ENCODE peak calls at places on chromosome 21, in six cellular contexts. W is heart left ventricle, S is prostate gland, X is endothelial cell of umbilical vein, M is IMR-90, F is K562. E is an unnamed sample.
A peak's percentile ranks its signal among the peaks of the same experiment; 100 is the strongest.

GRCh38 chr21:20031807-20032206 is 966.4 kb upstream of the NCAM2 start:
- DNase-seq in W (no peak), S (no peak), X (no peak), M (no peak), F (no peak), E (no peak)

GRCh38 chr21:28018741-28019669 is 973.7 kb downstream of the LTN1 start:
- DNase-seq in W (no peak), S (no peak), X (no peak), M (peak; percentile 5), F (no peak), E (peak; percentile 31)

GRCh38 chr21:37045556-37045955 is 27.3 kb downstream of the PIGP start:
- DNase-seq in W (no peak), S (no peak), X (no peak), M (no peak), F (no peak), E (no peak)

GRCh38 chr21:44820851-44821250 is 3.0 kb upstream of the SUMO3 start:
- DNase-seq in W (no peak), S (no peak), X (no peak), M (peak; percentile 60), F (no peak), E (no peak)

GRCh38 chr21:38327984-38328383 is 71.2 kb downstream of the KCNJ15 start:
- DNase-seq in W (no peak), S (no peak), X (no peak), M (no peak), F (no peak), E (no peak)

GRCh38 chr21:38136201-38136600 is 120.6 kb upstream of the KCNJ15 start:
- DNase-seq in W (no peak), S (peak; percentile 65), X (no peak), M (peak; percentile 6), F (no peak), E (no peak)

GRCh38 chr21:43884012-43884860 is 19.2 kb downstream of the AGPAT3 start:
- DNase-seq in W (peak; percentile 34), S (no peak), X (peak; percentile 41), M (no peak), F (peak; percentile 97), E (no peak)

GRCh38 chr21:28639742-28640141 is 352.9 kb downstream of the LTN1 start:
- DNase-seq in W (no peak), S (no peak), X (no peak), M (no peak), F (no peak), E (no peak)

GRCh38 chr21:36859744-36860501 is 106.5 kb downstream of the HLCS start:
- DNase-seq in W (peak; percentile 85), S (no peak), X (peak; percentile 58), M (peak; percentile 29), F (peak; percentile 97), E (peak; percentile 42)

GRCh38 chr21:36156815-36157670 is at the start of gene DOP1B:
- DNase-seq in W (no peak), S (no peak), X (peak; percentile 23), M (no peak), F (peak; percentile 80), E (no peak)

GRCh38 chr21:29299046-29299905 is 554 bp downstream of the BACH1 start:
- DNase-seq in W (peak; percentile 73), S (peak; percentile 31), X (peak; percentile 68), M (peak; percentile 65), F (peak; percentile 90), E (peak; percentile 27)

GRCh38 chr21:28834335-28835238 is 158.1 kb downstream of the LTN1 start:
- DNase-seq in W (no peak), S (no peak), X (no peak), M (no peak), F (no peak), E (no peak)

GRCh38 chr21:43758132-43758619 is 17.9 kb downstream of the CSTB start:
- DNase-seq in W (no peak), S (peak; percentile 73), X (no peak), M (peak; percentile 70), F (no peak), E (peak; percentile 33)

GRCh38 chr21:38140192-38140905 is 116.4 kb upstream of the KCNJ15 start:
- DNase-seq in W (peak; percentile 65), S (peak; percentile 64), X (peak; percentile 34), M (peak; percentile 25), F (no peak), E (no peak)

GRCh38 chr21:22725436-22725835 is 1727.2 kb downstream of the NCAM2 start:
- DNase-seq in W (no peak), S (no peak), X (no peak), M (no peak), F (no peak), E (no peak)

GRCh38 chr21:33945652-33946270 is 30.2 kb upstream of the ATP5PO start:
- DNase-seq in W (no peak), S (no peak), X (no peak), M (no peak), F (no peak), E (no peak)

GRCh38 chr21:36245649-36246048 is 74.3 kb upstream of the MORC3 start:
- DNase-seq in W (no peak), S (no peak), X (no peak), M (no peak), F (no peak), E (no peak)

GRCh38 chr21:27571706-27572105 is 604.8 kb upstream of the ADAMTS5 start:
- DNase-seq in W (no peak), S (no peak), X (no peak), M (peak; percentile 81), F (no peak), E (no peak)

GRCh38 chr21:14403681-14404318 is 20.9 kb upstream of the HSPA13 start:
- DNase-seq in W (no peak), S (no peak), X (peak; percentile 45), M (peak; percentile 45), F (peak; percentile 31), E (no peak)

GRCh38 chr21:37704751-37705150 is 211.5 kb downstream of the KCNJ6 start:
- DNase-seq in W (no peak), S (no peak), X (no peak), M (no peak), F (no peak), E (no peak)

GRCh38 chr21:43306911-43307676 is 119.8 kb downstream of the SIK1 start:
- DNase-seq in W (peak; percentile 69), S (no peak), X (no peak), M (peak; percentile 28), F (peak; percentile 46), E (peak; percentile 63)

GRCh38 chr21:25569711-25570110 is 37.6 kb downstream of the MRPL39 start:
- DNase-seq in W (no peak), S (no peak), X (no peak), M (no peak), F (no peak), E (no peak)

GRCh38 chr21:25571726-25572121 is 35.6 kb downstream of the MRPL39 start:
- DNase-seq in W (no peak), S (no peak), X (no peak), M (no peak), F (no peak), E (no peak)

GRCh38 chr21:25572895-25573310 is 34.4 kb downstream of the MRPL39 start:
- DNase-seq in W (no peak), S (no peak), X (peak; percentile 35), M (peak; percentile 59), F (no peak), E (no peak)

GRCh38 chr21:25577765-25578069 is 29.6 kb downstream of the MRPL39 start:
- DNase-seq in W (no peak), S (no peak), X (no peak), M (no peak), F (no peak), E (no peak)

DNA sequence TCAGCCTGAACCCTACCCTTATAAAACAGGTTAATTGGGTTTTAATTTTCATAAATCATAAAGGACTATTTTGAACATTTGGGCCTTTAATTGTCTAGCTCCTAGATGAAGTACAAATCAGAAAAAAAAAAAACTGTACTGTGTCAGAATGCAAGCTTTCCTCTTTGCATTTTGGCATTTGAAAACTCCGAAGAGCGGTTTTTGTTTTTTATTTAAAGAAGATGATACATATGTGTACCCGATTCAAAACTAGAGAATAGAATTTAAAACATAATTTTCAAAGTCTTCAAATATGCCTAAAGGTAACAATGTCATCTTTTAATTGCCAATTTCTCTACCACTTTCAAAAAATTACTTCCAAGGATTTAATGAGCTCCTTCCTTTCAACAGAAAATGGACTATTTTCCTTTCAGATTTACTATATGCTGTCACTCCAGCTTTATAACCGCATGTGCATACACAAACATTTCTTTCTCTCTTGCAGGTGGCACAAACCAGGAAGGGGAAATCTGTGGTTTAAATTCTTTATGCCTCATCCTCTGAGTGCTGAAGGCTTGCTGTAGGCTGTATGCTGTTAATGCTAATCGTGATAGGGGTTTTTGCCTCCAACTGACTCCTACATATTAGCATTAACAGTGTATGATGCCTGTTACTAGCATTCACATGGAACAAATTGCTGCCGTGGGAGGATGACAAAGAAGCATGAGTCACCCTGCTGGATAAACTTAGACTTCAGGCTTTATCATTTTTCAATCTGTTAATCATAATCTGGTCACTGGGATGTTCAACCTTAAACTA is 33.7 kb downstream of the MRPL39 start:
- DNase-seq in W (no peak), S (no peak), X (peak; percentile 86), M (peak; percentile 99), F (peak; percentile 23), E (no peak)
- TF ChIP-seq POLR2A in W (no peak), S (no peak), X (no peak), M (no peak), F (no peak), E (no peak)

GRCh38 chr21:46356005-46356338 is 32.0 kb downstream of the PCNT start:
- DNase-seq in W (no peak), S (no peak), X (no peak), M (no peak), F (no peak), E (peak; percentile 57)
- H3K27ac ChIP-seq in W (no peak overlapping the region), S (no peak overlapping the region), X (no peak overlapping the region), M (no peak overlapping the region), F (no peak overlapping the region), E (peak overlapping the region; percentile 87)

GRCh38 chr21:31554511-31555022 is 104.9 kb upstream of the SOD1 start:
- DNase-seq in W (no peak), S (no peak), X (no peak), M (peak; percentile 5), F (no peak), E (no peak)
- H3K4me3 ChIP-seq in W (no peak overlapping the region), S (no peak overlapping the region), X (no peak overlapping the region), M (no peak overlapping the region), F (no peak overlapping the region), E (no peak overlapping the region)

GRCh38 chr21:41876928-41877652 is 2.1 kb downstream of the PRDM15 start:
- DNase-seq in W (no peak), S (no peak), X (no peak), M (no peak), F (no peak), E (no peak)

GRCh38 chr21:41877901-41878830 is 978 bp downstream of the PRDM15 start:
- DNase-seq in W (no peak), S (no peak), X (peak; percentile 55), M (peak; percentile 75), F (peak; percentile 76), E (peak; percentile 24)

GRCh38 chr21:41880153-41880552 is 1.0 kb upstream of the PRDM15 start:
- DNase-seq in W (no peak), S (no peak), X (no peak), M (no peak), F (no peak), E (no peak)

GRCh38 chr21:41879190-41879998 is at the start of gene PRDM15:
- DNase-seq in W (peak; percentile 90), S (peak; percentile 69), X (peak; percentile 46), M (peak; percentile 82), F (peak; percentile 92), E (peak; percentile 71)

DNA sequence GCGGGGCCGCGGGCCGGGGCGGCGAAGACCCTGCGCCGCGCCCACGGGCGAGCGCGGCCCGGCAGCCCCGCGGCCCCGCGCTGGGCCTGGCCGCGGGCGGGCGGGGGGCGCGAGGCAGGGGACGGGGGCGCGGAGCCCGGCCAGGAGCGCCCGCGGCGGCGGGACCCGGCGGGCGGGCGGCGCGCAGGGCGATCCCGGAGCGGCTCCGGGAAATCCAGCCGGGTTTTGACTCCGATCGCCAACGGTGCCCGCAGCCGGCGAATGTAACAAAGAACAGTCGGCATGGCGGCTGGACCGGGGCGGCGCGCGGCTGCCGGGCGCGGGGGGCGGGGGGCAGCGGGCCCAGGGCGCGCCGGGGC is 334 bp downstream of the PRDM15 start:
- DNase-seq in W (peak; percentile 89), S (peak; percentile 74), X (peak; percentile 44), M (peak; percentile 81), F (peak; percentile 87), E (peak; percentile 75)
- TF ChIP-seq POLR2A in W (no peak), S (no peak), X (no peak), M (no peak), F (no peak), E (no peak)